ENCODE peak calls at places on chromosomes 3 and 15, in nine cellular contexts. A is CD4-positive, CD25-positive, alpha-beta regulatory T cell; S is transverse colon; U is dorsolateral prefrontal cortex; M is heart right ventricle; H is uterus; V is neuronal stem cell; O is mesenchymal stem cell; Q is MM.1S. L is an unnamed sample.

GRCh38 chr3:19885468-19885867 is 48.5 kb downstream of the EFHB start:
- DNase-seq in H (no peak), U (no peak), S (no peak), Q (peak; percentile 43), M (peak; percentile 8), A (peak; percentile 23), O (peak; percentile 53), V (peak; percentile 6), L (no peak)

GRCh38 chr3:179702271-179702947 is 49.6 kb downstream of the USP13 start:
- DNase-seq in O (no peak), A (no peak), V (no peak), H (no peak), M (no peak), S (no peak), Q (no peak), U (no peak), L (no peak)

GRCh38 chr15:101141926-101142527 is 109.8 kb downstream of the CHSY1 start:
- DNase-seq in S (no peak), M (no peak), V (no peak), H (no peak), Q (no peak), A (no peak), U (no peak), O (no peak), L (no peak)

GRCh38 chr3:130894873-130895330 is 1.0 kb downstream of the ATP2C1 start:
- DNase-seq in U (no peak), Q (no peak), V (peak; percentile 15), O (no peak), M (no peak), A (no peak), S (no peak), H (no peak), L (no peak)

GRCh38 chr3:23594897-23595670 is 210.7 kb upstream of the UBE2E1 start:
- DNase-seq in H (no peak), Q (no peak), U (no peak), S (no peak), V (no peak), A (no peak), M (no peak), O (peak; percentile 67), L (no peak)

GRCh38 chr3:126527006-126527405 is 3.1 kb downstream of the CHST13 start:
- DNase-seq in Q (no peak), V (no peak), S (no peak), A (no peak), H (no peak), M (no peak), O (no peak), U (no peak), L (no peak)

GRCh38 chr3:154792828-154793227 is 287.3 kb upstream of the MME start:
- DNase-seq in A (no peak), V (no peak), S (no peak), O (no peak), Q (no peak), M (no peak), H (no peak), U (no peak), L (no peak)

GRCh38 chr15:38378162-38378560 is 75.8 kb upstream of the FAM98B start:
- DNase-seq in U (peak; percentile 53), H (peak; percentile 20), M (peak; percentile 78), O (peak; percentile 50), V (no peak), A (no peak), Q (no peak), S (peak; percentile 11), L (peak; percentile 30)

GRCh38 chr3:56720836-56721235 is 37.8 kb upstream of the TASOR start:
- DNase-seq in M (no peak), V (no peak), O (no peak), H (no peak), Q (no peak), S (no peak), A (no peak), U (no peak), L (no peak)

GRCh38 chr3:122774564-122774963 is 19.1 kb downstream of the HSPBAP1 start:
- DNase-seq in S (no peak), U (no peak), H (no peak), A (no peak), O (peak; percentile 48), V (no peak), M (no peak), Q (peak; percentile 36), L (no peak)

DNA sequence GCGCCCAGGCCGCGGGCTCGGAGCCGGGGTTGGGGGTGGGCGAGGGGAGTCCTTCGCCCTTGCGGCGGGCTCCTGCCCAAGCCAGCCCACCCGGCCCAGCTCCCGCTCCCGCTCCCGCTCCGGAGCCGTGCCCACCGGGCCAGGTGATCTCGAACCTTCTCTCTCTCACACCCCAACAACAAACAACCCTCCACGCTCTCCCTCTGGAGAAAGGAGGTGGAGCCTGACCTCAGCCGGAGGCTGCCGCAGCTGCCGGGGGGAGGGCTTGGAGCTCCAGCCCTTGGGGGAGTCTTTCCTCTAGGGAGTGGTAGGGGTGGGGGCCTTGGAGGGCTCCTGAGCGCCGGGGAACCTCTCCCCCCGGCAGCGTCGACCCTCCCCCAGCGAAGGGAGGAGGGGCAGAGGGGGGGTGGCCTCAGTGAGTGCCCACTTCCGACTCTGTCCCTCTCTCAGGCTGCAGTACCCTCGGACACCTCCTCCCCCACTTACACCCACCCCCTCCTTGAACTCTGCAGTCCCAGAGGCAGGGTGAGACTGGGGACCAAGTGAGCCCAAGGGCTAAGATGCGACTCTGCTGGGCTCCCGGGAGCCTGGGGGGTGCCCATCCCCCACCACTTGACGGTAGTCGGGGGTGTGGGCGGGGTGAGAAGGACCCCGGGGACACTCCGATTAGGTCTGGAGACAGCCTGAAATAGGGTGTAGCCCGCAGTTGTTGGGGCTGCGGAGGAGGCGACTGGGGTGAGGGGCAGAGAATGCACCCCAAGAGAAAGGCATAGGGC is 4.4 kb upstream of the BAHD1 start:
- DNase-seq in U (no peak), O (no peak), H (peak; percentile 36), M (no peak), A (no peak), S (peak; percentile 49), Q (no peak), V (no peak), L (no peak)
- H3K27me3 ChIP-seq in U (no peaks in the 10 kb centered on the region), O (peaks cover 66% of the 10 kb centered on the region), H (no peaks in the 10 kb centered on the region), M (peaks cover 23% of the 10 kb centered on the region), A (peaks cover 4% of the 10 kb centered on the region), S (peaks cover 23% of the 10 kb centered on the region), Q (peaks cover 33% of the 10 kb centered on the region), V (peaks cover 53% of the 10 kb centered on the region), L (no peaks in the 10 kb centered on the region)

DNA sequence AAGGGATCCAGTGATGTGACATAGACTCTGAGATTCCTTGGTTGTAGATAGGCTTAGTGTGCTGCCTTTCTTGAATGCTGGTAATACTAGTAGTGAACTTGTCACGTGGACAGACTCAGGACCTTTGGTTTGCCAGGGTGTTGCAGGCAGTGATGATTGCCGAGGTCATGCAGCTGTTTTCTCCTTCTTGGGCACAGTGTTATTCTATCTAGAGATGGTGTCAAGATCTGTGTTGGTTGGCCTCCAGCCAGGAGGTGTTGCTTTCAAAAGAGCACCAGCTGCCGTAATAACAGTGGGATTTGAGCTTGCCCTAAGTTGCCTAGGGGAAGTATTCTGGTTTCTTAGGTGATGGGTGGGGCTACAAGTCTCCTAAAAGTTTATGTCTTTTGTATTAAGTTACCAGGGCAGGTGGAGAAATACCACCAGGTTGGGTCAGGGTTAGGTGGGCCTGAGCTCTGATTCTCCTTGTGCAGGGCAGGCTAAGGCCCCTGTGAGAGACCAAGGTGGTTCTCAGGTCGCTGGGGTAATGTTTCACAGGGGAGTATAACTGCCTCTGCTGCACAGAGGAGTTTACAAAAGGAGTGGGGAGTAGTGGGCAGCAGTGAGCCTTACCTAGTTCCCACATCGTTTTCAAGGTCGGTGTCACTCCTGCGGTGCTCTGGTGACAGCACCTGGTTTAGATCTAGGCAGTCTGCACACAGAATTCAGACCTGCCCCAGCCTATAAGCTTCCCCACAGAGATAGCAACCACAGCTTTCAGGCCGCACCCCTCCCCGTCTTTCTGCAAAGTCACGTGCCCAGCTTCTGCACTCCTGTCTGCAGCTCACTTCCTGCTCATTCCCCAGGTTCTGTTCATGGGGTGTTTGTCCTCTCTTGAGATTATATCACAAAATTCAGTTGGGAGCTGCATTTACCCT is 350.3 kb downstream of the DOCK3 start:
- DNase-seq in A (peak; percentile 78), V (no peak), U (no peak), O (no peak), H (no peak), Q (peak; percentile 91), M (no peak), S (peak; percentile 60), L (no peak)
- H3K27ac ChIP-seq in A (peak overlapping the region; percentile 73), V (no peak overlapping the region), U (no peak overlapping the region), O (no peak overlapping the region), H (no peak overlapping the region), Q (peak overlapping the region; percentile 80), M (no peak overlapping the region), S (peak overlapping the region; percentile 7), L (no peak overlapping the region)

GRCh38 chr15:73760777-73761329 is 7.7 kb upstream of the INSYN1 start:
- DNase-seq in S (no peak), V (no peak), O (no peak), A (no peak), M (no peak), U (no peak), Q (no peak), H (no peak), L (no peak)
- H3K27me3 ChIP-seq in S (peaks cover 41% of the 10 kb centered on the region), V (no peaks in the 10 kb centered on the region), O (peaks cover 82% of the 10 kb centered on the region), A (peaks cover 18% of the 10 kb centered on the region), M (no peaks in the 10 kb centered on the region), U (no peaks in the 10 kb centered on the region), Q (peaks cover 26% of the 10 kb centered on the region), H (no peaks in the 10 kb centered on the region), L (no peaks in the 10 kb centered on the region)

GRCh38 chr3:36871379-36872126 is 73.3 kb downstream of the TRANK1 start:
- DNase-seq in A (no peak), U (no peak), V (no peak), H (no peak), O (no peak), M (no peak), S (no peak), Q (no peak), L (no peak)

GRCh38 chr3:36875397-36875796 is 69.5 kb downstream of the TRANK1 start:
- DNase-seq in H (no peak), M (no peak), Q (no peak), A (no peak), U (no peak), O (no peak), V (no peak), S (no peak), L (no peak)

GRCh38 chr3:36877930-36878685 is 66.7 kb downstream of the TRANK1 start:
- DNase-seq in H (no peak), O (no peak), M (no peak), A (no peak), Q (no peak), V (no peak), S (no peak), U (no peak), L (no peak)

GRCh38 chr3:36874351-36874874 is 70.4 kb downstream of the TRANK1 start:
- DNase-seq in H (no peak), V (no peak), M (no peak), U (no peak), S (no peak), O (no peak), Q (no peak), A (no peak), L (no peak)

DNA sequence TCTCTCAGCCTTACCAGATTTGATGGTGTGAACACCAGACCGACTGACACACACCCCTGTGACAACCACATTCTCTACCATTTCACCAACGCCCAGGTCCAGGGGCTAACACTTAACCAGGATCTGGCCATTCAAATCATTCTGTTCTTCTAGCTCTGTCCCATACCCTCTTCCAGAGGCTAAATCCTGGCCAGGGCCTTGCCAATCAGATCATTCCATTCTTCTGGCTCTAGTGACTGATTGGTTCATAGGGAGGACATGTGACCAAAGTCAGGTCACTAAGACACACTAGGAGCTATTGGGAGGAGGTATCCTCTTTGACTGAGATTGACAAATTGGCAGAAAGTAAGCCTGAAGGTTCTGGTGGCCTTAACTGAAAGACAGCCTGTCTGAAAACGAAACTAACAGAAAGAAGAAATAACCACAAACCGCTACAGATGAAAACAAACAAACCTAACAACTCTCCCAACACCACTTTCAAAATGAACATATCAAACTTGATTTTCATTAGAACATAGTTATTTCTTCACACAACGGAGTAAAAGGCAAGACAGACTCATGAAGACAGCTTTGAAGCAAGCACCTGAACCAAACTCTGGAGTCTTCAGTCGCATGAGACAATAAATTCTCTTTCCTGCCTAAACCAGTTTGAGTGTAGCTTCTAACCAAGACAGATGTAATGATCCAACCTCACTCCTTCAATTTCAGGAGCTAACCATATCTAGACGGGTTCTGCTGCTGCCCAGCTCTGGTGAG is 68.5 kb downstream of the TRANK1 start:
- DNase-seq in H (no peak), V (no peak), S (no peak), Q (peak; percentile 91), O (peak; percentile 7), M (no peak), A (peak; percentile 72), U (no peak), L (no peak)
- H3K27ac ChIP-seq in H (no peak overlapping the region), V (no peak overlapping the region), S (peak overlapping the region; percentile 48), Q (peak overlapping the region; percentile 55), O (no peak overlapping the region), M (no peak overlapping the region), A (peak overlapping the region; percentile 88), U (no peak overlapping the region), L (no peak overlapping the region)

L was measured in lung.